ENCODE peak calls at places on chromosomes 16 and 17, in six cellular contexts. One of them, this sample, is unnamed.

GRCh38 chr17:50283246-50283645 is 9.0 kb downstream of the TMEM92 start:
- DNase-seq in RCC 7860: no peak
- DNase-seq in GM10248: no peak
- DNase-seq in heart right ventricle: no peak
- DNase-seq in activated naive CD8-positive, alpha-beta T cell treated with anti-CD3 and anti-CD28 coated beads for 36 hours: no peak
- DNase-seq in activated CD4-positive, alpha-beta T cell treated with anti-CD3 and anti-CD28 coated beads, Interleukin-2, amount 50 U/mL, for 48 hours: peak; percentile 71
- DNase-seq in this sample: peak; percentile 29

GRCh38 chr17:44543213-44543904 is 13.9 kb upstream of the FZD2 start:
- DNase-seq in RCC 7860: peak; percentile 90
- DNase-seq in GM10248: no peak
- DNase-seq in heart right ventricle: no peak
- DNase-seq in activated naive CD8-positive, alpha-beta T cell treated with anti-CD3 and anti-CD28 coated beads for 36 hours: no peak
- DNase-seq in activated CD4-positive, alpha-beta T cell treated with anti-CD3 and anti-CD28 coated beads, Interleukin-2, amount 50 U/mL, for 48 hours: no peak
- DNase-seq in this sample: no peak

GRCh38 chr16:55471448-55472097 is 7.4 kb upstream of the MMP2 start:
- DNase-seq in RCC 7860: peak; percentile 89
- DNase-seq in GM10248: no peak
- DNase-seq in heart right ventricle: no peak
- DNase-seq in activated naive CD8-positive, alpha-beta T cell treated with anti-CD3 and anti-CD28 coated beads for 36 hours: no peak
- DNase-seq in activated CD4-positive, alpha-beta T cell treated with anti-CD3 and anti-CD28 coated beads, Interleukin-2, amount 50 U/mL, for 48 hours: peak; percentile 26
- DNase-seq in this sample: no peak

GRCh38 chr17:50603340-50603739 is 31.3 kb upstream of the ABCC3 start:
- DNase-seq in RCC 7860: no peak
- DNase-seq in GM10248: no peak
- DNase-seq in heart right ventricle: no peak
- DNase-seq in activated naive CD8-positive, alpha-beta T cell treated with anti-CD3 and anti-CD28 coated beads for 36 hours: no peak
- DNase-seq in activated CD4-positive, alpha-beta T cell treated with anti-CD3 and anti-CD28 coated beads, Interleukin-2, amount 50 U/mL, for 48 hours: no peak
- DNase-seq in this sample: no peak

GRCh38 chr16:60717808-60718207 is 1318.4 kb downstream of the CDH8 start:
- DNase-seq in RCC 7860: no peak
- DNase-seq in GM10248: no peak
- DNase-seq in heart right ventricle: no peak
- DNase-seq in activated naive CD8-positive, alpha-beta T cell treated with anti-CD3 and anti-CD28 coated beads for 36 hours: no peak
- DNase-seq in activated CD4-positive, alpha-beta T cell treated with anti-CD3 and anti-CD28 coated beads, Interleukin-2, amount 50 U/mL, for 48 hours: no peak
- DNase-seq in this sample: no peak

GRCh38 chr16:48408688-48409087 is 23.5 kb upstream of the SIAH1 start:
- DNase-seq in RCC 7860: peak; percentile 76
- DNase-seq in GM10248: no peak
- DNase-seq in heart right ventricle: peak; percentile 33
- DNase-seq in activated naive CD8-positive, alpha-beta T cell treated with anti-CD3 and anti-CD28 coated beads for 36 hours: no peak
- DNase-seq in activated CD4-positive, alpha-beta T cell treated with anti-CD3 and anti-CD28 coated beads, Interleukin-2, amount 50 U/mL, for 48 hours: no peak
- DNase-seq in this sample: no peak

GRCh38 chr17:545156-545555 is 169.5 kb downstream of the VPS53 start:
- DNase-seq in RCC 7860: no peak
- DNase-seq in GM10248: no peak
- DNase-seq in heart right ventricle: no peak
- DNase-seq in activated naive CD8-positive, alpha-beta T cell treated with anti-CD3 and anti-CD28 coated beads for 36 hours: no peak
- DNase-seq in activated CD4-positive, alpha-beta T cell treated with anti-CD3 and anti-CD28 coated beads, Interleukin-2, amount 50 U/mL, for 48 hours: no peak
- DNase-seq in this sample: no peak

GRCh38 chr17:8015957-8016631 is 13.7 kb downstream of the GUCY2D start:
- DNase-seq in RCC 7860: no peak
- DNase-seq in GM10248: no peak
- DNase-seq in heart right ventricle: no peak
- DNase-seq in activated naive CD8-positive, alpha-beta T cell treated with anti-CD3 and anti-CD28 coated beads for 36 hours: no peak
- DNase-seq in activated CD4-positive, alpha-beta T cell treated with anti-CD3 and anti-CD28 coated beads, Interleukin-2, amount 50 U/mL, for 48 hours: peak; percentile 51
- DNase-seq in this sample: peak; percentile 29

GRCh38 chr16:58418601-58419000 is 26.3 kb downstream of the GINS3 start:
- DNase-seq in RCC 7860: peak; percentile 52
- DNase-seq in GM10248: peak; percentile 32
- DNase-seq in heart right ventricle: peak; percentile 76
- DNase-seq in activated naive CD8-positive, alpha-beta T cell treated with anti-CD3 and anti-CD28 coated beads for 36 hours: no peak
- DNase-seq in activated CD4-positive, alpha-beta T cell treated with anti-CD3 and anti-CD28 coated beads, Interleukin-2, amount 50 U/mL, for 48 hours: no peak
- DNase-seq in this sample: no peak

GRCh38 chr17:60141111-60142018 is 8.4 kb upstream of the CA4 start:
- DNase-seq in RCC 7860: no peak
- DNase-seq in GM10248: no peak
- DNase-seq in heart right ventricle: no peak
- DNase-seq in activated naive CD8-positive, alpha-beta T cell treated with anti-CD3 and anti-CD28 coated beads for 36 hours: no peak
- DNase-seq in activated CD4-positive, alpha-beta T cell treated with anti-CD3 and anti-CD28 coated beads, Interleukin-2, amount 50 U/mL, for 48 hours: no peak
- DNase-seq in this sample: no peak

GRCh38 chr17:75397217-75397616 is 8.3 kb downstream of the GRB2 start:
- DNase-seq in RCC 7860: no peak
- DNase-seq in GM10248: no peak
- DNase-seq in heart right ventricle: no peak
- DNase-seq in activated naive CD8-positive, alpha-beta T cell treated with anti-CD3 and anti-CD28 coated beads for 36 hours: no peak
- DNase-seq in activated CD4-positive, alpha-beta T cell treated with anti-CD3 and anti-CD28 coated beads, Interleukin-2, amount 50 U/mL, for 48 hours: no peak
- DNase-seq in this sample: no peak

GRCh38 chr16:50680907-50681885 is at the start of gene SNX20:
- DNase-seq in RCC 7860: no peak
- DNase-seq in GM10248: peak; percentile 73
- DNase-seq in heart right ventricle: no peak
- DNase-seq in activated naive CD8-positive, alpha-beta T cell treated with anti-CD3 and anti-CD28 coated beads for 36 hours: peak; percentile 55
- DNase-seq in activated CD4-positive, alpha-beta T cell treated with anti-CD3 and anti-CD28 coated beads, Interleukin-2, amount 50 U/mL, for 48 hours: peak; percentile 70
- DNase-seq in this sample: peak; percentile 63

GRCh38 chr16:70341600-70341999 is 5.1 kb upstream of the DDX19A start:
- DNase-seq in RCC 7860: no peak
- DNase-seq in GM10248: no peak
- DNase-seq in heart right ventricle: no peak
- DNase-seq in activated naive CD8-positive, alpha-beta T cell treated with anti-CD3 and anti-CD28 coated beads for 36 hours: no peak
- DNase-seq in activated CD4-positive, alpha-beta T cell treated with anti-CD3 and anti-CD28 coated beads, Interleukin-2, amount 50 U/mL, for 48 hours: no peak
- DNase-seq in this sample: no peak

GRCh38 chr17:78597923-78598545 is 20.8 kb upstream of the DNAH17 start:
- DNase-seq in RCC 7860: peak; percentile 49
- DNase-seq in GM10248: no peak
- DNase-seq in heart right ventricle: no peak
- DNase-seq in activated naive CD8-positive, alpha-beta T cell treated with anti-CD3 and anti-CD28 coated beads for 36 hours: no peak
- DNase-seq in activated CD4-positive, alpha-beta T cell treated with anti-CD3 and anti-CD28 coated beads, Interleukin-2, amount 50 U/mL, for 48 hours: no peak
- DNase-seq in this sample: no peak

GRCh38 chr16:51151435-51151950 is 423 bp upstream of the SALL1 start:
- DNase-seq in RCC 7860: peak; percentile 65
- DNase-seq in GM10248: no peak
- DNase-seq in heart right ventricle: peak; percentile 63
- DNase-seq in activated naive CD8-positive, alpha-beta T cell treated with anti-CD3 and anti-CD28 coated beads for 36 hours: no peak
- DNase-seq in activated CD4-positive, alpha-beta T cell treated with anti-CD3 and anti-CD28 coated beads, Interleukin-2, amount 50 U/mL, for 48 hours: no peak
- DNase-seq in this sample: no peak

This sample was measured in stimulated activated naive CD8-positive, alpha-beta T cell treated with anti-CD3 and anti-CD28 coated beads, Interleukin-15, Interleukin-2, amounts not matched to agents 100 U/mL and 50 U/mL, for 24 hours.